ENCODE peak calls at places on chromosomes 11 and 22, in seven cellular contexts. One of them, this sample, is unnamed. For H3K27me3, the result is how much of the 10 kb centered on the place peaks cover.

GRCh38 chr11:15189646-15190365 is 75.1 kb downstream of the INSC start:
- DNase-seq in HCT116: no peak
- DNase-seq in GM23248: peak
- DNase-seq in SK-N-SH: no peak
- DNase-seq in PC-3: no peak
- DNase-seq in GM23338: no peak
- DNase-seq in hepatocyte: no peak
- DNase-seq in this sample: no peak

GRCh38 chr11:29781268-29781667 is 235.6 kb downstream of the KCNA4 start:
- DNase-seq in HCT116: no peak
- DNase-seq in GM23248: peak
- DNase-seq in SK-N-SH: no peak
- DNase-seq in PC-3: no peak
- DNase-seq in GM23338: no peak
- DNase-seq in hepatocyte: no peak
- DNase-seq in this sample: no peak

GRCh38 chr11:2846056-2846455 is 39.5 kb downstream of the CDKN1C start:
- DNase-seq in HCT116: no peak
- DNase-seq in GM23248: peak
- DNase-seq in SK-N-SH: no peak
- DNase-seq in PC-3: no peak
- DNase-seq in GM23338: peak
- DNase-seq in hepatocyte: peak
- DNase-seq in this sample: no peak

GRCh38 chr22:21571679-21572078 is 4.2 kb downstream of the UBE2L3 start:
- DNase-seq in HCT116: no peak
- DNase-seq in GM23248: no peak
- DNase-seq in SK-N-SH: no peak
- DNase-seq in PC-3: no peak
- DNase-seq in GM23338: no peak
- DNase-seq in hepatocyte: no peak
- DNase-seq in this sample: no peak

GRCh38 chr22:47813661-47814060 is 1051.2 kb downstream of the TBC1D22A start:
- DNase-seq in HCT116: no peak
- DNase-seq in GM23248: no peak
- DNase-seq in SK-N-SH: no peak
- DNase-seq in PC-3: no peak
- DNase-seq in GM23338: no peak
- DNase-seq in hepatocyte: no peak
- DNase-seq in this sample: no peak

GRCh38 chr11:134050541-134051383 is 18.1 kb upstream of the JAM3 start:
- DNase-seq in HCT116: peak
- DNase-seq in GM23248: peak
- DNase-seq in SK-N-SH: peak
- DNase-seq in PC-3: peak
- DNase-seq in GM23338: peak
- DNase-seq in hepatocyte: peak
- DNase-seq in this sample: peak

GRCh38 chr22:30969532-30970355 is 679 bp downstream of the TUG1 start:
- DNase-seq in HCT116: no peak
- DNase-seq in GM23248: peak
- DNase-seq in SK-N-SH: no peak
- DNase-seq in PC-3: peak
- DNase-seq in GM23338: peak
- DNase-seq in hepatocyte: peak
- DNase-seq in this sample: no peak

GRCh38 chr11:128884703-128885338 is 6.3 kb upstream of the KCNJ5 start:
- DNase-seq in HCT116: peak
- DNase-seq in GM23248: peak
- DNase-seq in SK-N-SH: peak
- DNase-seq in PC-3: peak
- DNase-seq in GM23338: peak
- DNase-seq in hepatocyte: peak
- DNase-seq in this sample: peak

GRCh38 chr11:79441159-79441875 is 487 bp upstream of the TENM4 start:
- DNase-seq in HCT116: no peak
- DNase-seq in GM23248: peak
- DNase-seq in SK-N-SH: no peak
- DNase-seq in PC-3: no peak
- DNase-seq in GM23338: peak
- DNase-seq in hepatocyte: no peak
- DNase-seq in this sample: peak

GRCh38 chr11:13939952-13940610 is 22.4 kb upstream of the SPON1 start:
- DNase-seq in HCT116: peak
- DNase-seq in GM23248: peak
- DNase-seq in SK-N-SH: no peak
- DNase-seq in PC-3: peak
- DNase-seq in GM23338: no peak
- DNase-seq in hepatocyte: no peak
- DNase-seq in this sample: no peak

GRCh38 chr22:42364641-42365336 is 67.4 kb downstream of the NFAM1 start:
- DNase-seq in HCT116: no peak
- DNase-seq in GM23248: peak
- DNase-seq in SK-N-SH: peak
- DNase-seq in PC-3: no peak
- DNase-seq in GM23338: no peak
- DNase-seq in hepatocyte: no peak
- DNase-seq in this sample: no peak

GRCh38 chr22:25131198-25131887 is 68.3 kb upstream of the CRYBB3 start:
- DNase-seq in HCT116: no peak
- DNase-seq in GM23248: no peak
- DNase-seq in SK-N-SH: no peak
- DNase-seq in PC-3: no peak
- DNase-seq in GM23338: no peak
- DNase-seq in hepatocyte: no peak
- DNase-seq in this sample: no peak

GRCh38 chr11:38672445-38672844 is 2074.4 kb upstream of the RAG2 start:
- DNase-seq in HCT116: no peak
- DNase-seq in GM23248: no peak
- DNase-seq in SK-N-SH: no peak
- DNase-seq in PC-3: peak
- DNase-seq in GM23338: no peak
- DNase-seq in hepatocyte: no peak
- DNase-seq in this sample: no peak

GRCh38 chr11:104328514-104328912 is 164.6 kb upstream of the PDGFD start:
- DNase-seq in HCT116: no peak
- DNase-seq in GM23248: no peak
- DNase-seq in SK-N-SH: peak
- DNase-seq in PC-3: no peak
- DNase-seq in GM23338: no peak
- DNase-seq in hepatocyte: no peak
- DNase-seq in this sample: no peak

GRCh38 chr11:98772799-98773198 is 247.9 kb upstream of the CNTN5 start:
- DNase-seq in HCT116: no peak
- DNase-seq in GM23248: no peak
- DNase-seq in SK-N-SH: no peak
- DNase-seq in PC-3: no peak
- DNase-seq in GM23338: no peak
- DNase-seq in hepatocyte: no peak
- DNase-seq in this sample: no peak

GRCh38 chr22:44888491-44888941 is 121.3 kb downstream of the PHF21B start:
- DNase-seq in HCT116: no peak
- DNase-seq in GM23248: no peak
- DNase-seq in SK-N-SH: no peak
- DNase-seq in PC-3: no peak
- DNase-seq in GM23338: peak
- DNase-seq in hepatocyte: no peak
- DNase-seq in this sample: no peak

GRCh38 chr11:37500425-37500824 is 902.4 kb upstream of the RAG2 start:
- DNase-seq in HCT116: no peak
- DNase-seq in GM23248: no peak
- DNase-seq in SK-N-SH: no peak
- DNase-seq in PC-3: peak
- DNase-seq in GM23338: no peak
- DNase-seq in hepatocyte: peak
- DNase-seq in this sample: peak

GRCh38 chr22:43275545-43275981 is 67.6 kb downstream of the SCUBE1 start:
- DNase-seq in HCT116: peak
- DNase-seq in GM23248: no peak
- DNase-seq in SK-N-SH: no peak
- DNase-seq in PC-3: peak
- DNase-seq in GM23338: peak
- DNase-seq in hepatocyte: peak
- DNase-seq in this sample: peak

DNA sequence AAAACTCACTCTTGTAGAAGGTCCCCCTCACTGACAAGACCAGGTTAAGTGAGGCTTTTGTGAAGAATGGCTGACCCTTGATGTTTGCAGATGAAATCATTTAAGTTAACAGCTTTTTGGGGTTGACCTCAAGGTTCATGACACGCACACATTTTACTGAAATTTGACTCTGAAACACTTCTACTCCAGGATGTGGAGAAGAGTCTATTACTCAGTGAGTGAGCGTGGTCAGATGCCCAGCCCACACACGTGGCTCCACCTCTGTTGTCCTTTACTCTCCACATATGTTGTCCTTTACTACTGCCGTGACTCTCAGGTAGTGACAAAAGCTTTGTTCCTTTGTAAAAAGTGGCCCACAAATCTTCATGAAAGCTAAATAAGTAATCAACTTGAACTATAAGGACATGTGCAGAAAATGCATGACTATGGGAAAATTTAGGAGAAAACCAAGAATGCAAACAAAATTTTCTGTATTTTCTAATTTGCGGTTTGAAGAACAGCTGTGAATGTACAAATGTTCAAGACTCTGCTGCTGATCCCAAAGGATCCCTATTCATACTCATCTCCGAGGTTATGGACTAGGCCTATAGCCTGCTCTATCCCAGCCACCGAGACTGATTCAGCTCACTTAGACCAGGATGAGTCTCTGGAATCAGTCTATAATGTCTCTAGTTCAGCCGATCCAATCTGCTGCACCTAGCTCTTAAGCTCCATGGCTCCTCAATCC is 22.4 kb downstream of the XRRA1 start:
- DNase-seq in HCT116: no peak
- DNase-seq in GM23248: peak
- DNase-seq in SK-N-SH: no peak
- DNase-seq in PC-3: peak
- DNase-seq in GM23338: no peak
- DNase-seq in hepatocyte: no peak
- DNase-seq in this sample: no peak
- H3K4me2 ChIP-seq in HCT116: no peak
- H3K4me2 ChIP-seq in GM23248: peak
- H3K4me2 ChIP-seq in SK-N-SH: no peak
- H3K4me2 ChIP-seq in PC-3: peak
- H3K4me2 ChIP-seq in GM23338: no peak
- H3K4me2 ChIP-seq in hepatocyte: no peak
- H3K4me2 ChIP-seq in this sample: no peak

DNA sequence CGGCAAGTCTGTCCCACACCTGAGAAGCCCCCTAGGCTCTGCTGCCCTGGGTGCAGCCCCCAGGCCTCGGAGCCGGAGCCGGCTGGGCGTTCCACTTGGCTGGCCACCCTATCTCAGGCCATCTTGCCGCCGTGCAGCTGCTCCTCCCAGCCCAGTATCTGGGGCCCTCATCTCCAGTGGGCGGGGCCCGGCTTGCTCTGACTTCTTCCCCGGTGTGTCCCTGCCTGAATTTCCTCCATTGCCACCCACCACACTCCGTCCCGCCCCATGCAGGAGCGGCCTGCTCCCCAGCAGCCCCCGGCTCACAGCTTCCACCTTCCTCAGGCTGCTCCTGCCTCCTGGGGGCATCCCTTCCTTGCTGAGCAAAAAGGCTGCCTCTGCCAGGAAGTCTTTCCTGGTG is 46.6 kb downstream of the WNT7B start:
- DNase-seq in HCT116: no peak
- DNase-seq in GM23248: no peak
- DNase-seq in SK-N-SH: no peak
- DNase-seq in PC-3: no peak
- DNase-seq in GM23338: no peak
- DNase-seq in hepatocyte: no peak
- DNase-seq in this sample: no peak
- H3K27me3 ChIP-seq in HCT116: under half
- H3K27me3 ChIP-seq in GM23248: under half
- H3K27me3 ChIP-seq in SK-N-SH: under half
- H3K27me3 ChIP-seq in PC-3: under half
- H3K27me3 ChIP-seq in GM23338: under half
- H3K27me3 ChIP-seq in hepatocyte: under half
- H3K27me3 ChIP-seq in this sample: under half

DNA sequence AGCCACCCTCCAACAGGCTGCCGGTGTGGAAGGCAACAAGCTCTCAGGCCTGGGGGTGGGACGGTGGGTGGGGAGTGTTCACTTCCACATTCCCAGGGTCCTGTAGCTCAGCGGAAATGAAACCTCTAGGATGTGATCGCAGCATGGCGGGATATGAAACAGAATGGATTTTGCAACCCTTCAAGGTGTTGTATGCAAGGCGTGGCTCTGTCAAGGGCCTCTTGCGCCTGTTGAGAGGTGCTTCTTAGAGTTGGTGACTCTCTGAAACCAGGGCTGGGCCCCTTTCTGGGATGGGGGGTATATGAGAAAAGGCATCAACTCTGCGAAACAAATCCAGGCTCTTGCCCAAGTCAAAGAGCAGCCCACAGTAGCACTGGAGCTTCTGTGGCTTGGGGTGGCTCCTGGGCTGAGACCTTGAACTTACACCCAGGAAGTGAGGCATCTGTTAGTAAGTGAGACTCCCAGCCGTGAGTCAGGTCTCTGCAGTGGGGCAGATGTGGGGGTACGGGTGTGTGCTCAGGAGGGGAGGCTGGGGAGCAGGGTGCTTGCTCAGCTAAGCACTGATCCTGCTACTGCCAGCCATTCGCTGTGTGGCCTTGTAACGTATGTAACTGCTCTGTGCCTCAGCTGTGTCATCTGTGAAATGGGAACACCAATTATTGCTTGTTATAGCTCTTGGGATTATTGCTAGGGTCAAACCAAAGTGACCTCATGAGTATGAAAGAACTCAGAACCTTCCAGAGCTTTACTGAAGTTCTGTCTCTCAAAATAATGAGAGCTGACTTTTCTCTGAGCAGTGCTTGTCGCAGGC is 28.3 kb downstream of the NECTIN1 start:
- DNase-seq in HCT116: no peak
- DNase-seq in GM23248: peak
- DNase-seq in SK-N-SH: no peak
- DNase-seq in PC-3: peak
- DNase-seq in GM23338: no peak
- DNase-seq in hepatocyte: no peak
- DNase-seq in this sample: no peak
- TF ChIP-seq EZH2phosphoT487 in HCT116: no peak
- TF ChIP-seq EZH2phosphoT487 in GM23248: no peak
- TF ChIP-seq EZH2phosphoT487 in SK-N-SH: no peak
- TF ChIP-seq EZH2phosphoT487 in PC-3: no peak
- TF ChIP-seq EZH2phosphoT487 in GM23338: no peak
- TF ChIP-seq EZH2phosphoT487 in hepatocyte: no peak
- TF ChIP-seq EZH2phosphoT487 in this sample: no peak

DNA sequence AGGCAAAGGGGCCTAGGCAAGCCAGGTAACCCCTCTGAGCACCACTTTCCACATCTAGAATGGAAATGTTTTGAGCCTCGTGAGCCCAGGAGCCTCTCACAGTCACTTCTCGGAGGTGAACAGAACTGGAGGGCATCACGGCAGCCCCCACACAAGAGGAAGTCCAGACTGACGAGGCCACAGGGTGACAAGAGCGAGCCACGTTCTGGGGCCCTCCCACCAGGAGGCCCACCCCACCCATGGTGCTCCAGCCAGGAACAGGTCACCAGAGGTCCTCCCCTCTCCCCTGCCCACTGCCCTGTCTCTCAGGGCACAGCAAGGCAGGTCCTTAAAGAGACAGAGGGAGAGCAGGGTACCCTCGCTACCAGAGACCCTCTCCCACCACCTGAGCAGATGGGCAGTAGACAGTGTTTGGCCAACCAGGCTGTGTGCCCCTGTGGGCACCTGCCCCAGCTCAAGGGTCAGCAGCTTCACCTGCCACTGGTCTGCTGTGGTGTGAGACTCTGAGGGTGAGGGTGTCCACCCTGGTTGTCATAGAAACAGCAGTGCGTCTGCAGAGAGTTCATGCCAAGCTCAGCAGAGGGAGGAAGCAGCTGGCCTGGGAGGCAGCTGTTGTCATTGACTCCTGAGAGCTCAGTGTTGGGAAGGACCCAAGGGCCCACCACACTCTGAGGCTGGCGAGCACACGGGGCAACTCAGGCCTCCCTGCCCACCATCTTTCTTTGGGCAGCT is 31.4 kb downstream of the RSPH14 start:
- DNase-seq in HCT116: no peak
- DNase-seq in GM23248: no peak
- DNase-seq in SK-N-SH: peak
- DNase-seq in PC-3: no peak
- DNase-seq in GM23338: no peak
- DNase-seq in hepatocyte: no peak
- DNase-seq in this sample: no peak
- H3K4me2 ChIP-seq in HCT116: no peak
- H3K4me2 ChIP-seq in GM23248: no peak
- H3K4me2 ChIP-seq in SK-N-SH: no peak
- H3K4me2 ChIP-seq in PC-3: no peak
- H3K4me2 ChIP-seq in GM23338: no peak
- H3K4me2 ChIP-seq in hepatocyte: no peak
- H3K4me2 ChIP-seq in this sample: no peak